ENCODE peak calls at places on chromosomes 7 and 10, in six cellular contexts. One of them, this sample, is unnamed.

GRCh38 chr7:30389793-30390192 is 88.8 kb downstream of the NOD1 start:
- DNase-seq in spleen: no peak
- DNase-seq in cardiac muscle cell: no peak
- DNase-seq in thyroid gland: no peak
- DNase-seq in endothelial cell: no peak
- DNase-seq in choroid plexus epithelial cell: no peak
- DNase-seq in this sample: no peak

GRCh38 chr10:31723074-31723750 is 205.4 kb downstream of the ARHGAP12 start:
- DNase-seq in spleen: no peak
- DNase-seq in cardiac muscle cell: peak
- DNase-seq in thyroid gland: no peak
- DNase-seq in endothelial cell: no peak
- DNase-seq in choroid plexus epithelial cell: peak
- DNase-seq in this sample: no peak

GRCh38 chr7:20595971-20596370 is 19.5 kb upstream of the ABCB5 start:
- DNase-seq in spleen: no peak
- DNase-seq in cardiac muscle cell: no peak
- DNase-seq in thyroid gland: no peak
- DNase-seq in endothelial cell: no peak
- DNase-seq in choroid plexus epithelial cell: no peak
- DNase-seq in this sample: no peak

GRCh38 chr7:96118449-96119001 is 203.4 kb downstream of the SLC25A13 start:
- DNase-seq in spleen: no peak
- DNase-seq in cardiac muscle cell: peak
- DNase-seq in thyroid gland: no peak
- DNase-seq in endothelial cell: no peak
- DNase-seq in choroid plexus epithelial cell: peak
- DNase-seq in this sample: no peak

GRCh38 chr7:46129831-46130230 is 208.8 kb upstream of the IGFBP3 start:
- DNase-seq in spleen: no peak
- DNase-seq in cardiac muscle cell: no peak
- DNase-seq in thyroid gland: no peak
- DNase-seq in endothelial cell: peak
- DNase-seq in choroid plexus epithelial cell: no peak
- DNase-seq in this sample: no peak

GRCh38 chr10:27372095-27372494 is 131.5 kb upstream of the ACBD5 start:
- DNase-seq in spleen: no peak
- DNase-seq in cardiac muscle cell: no peak
- DNase-seq in thyroid gland: no peak
- DNase-seq in endothelial cell: no peak
- DNase-seq in choroid plexus epithelial cell: no peak
- DNase-seq in this sample: no peak

GRCh38 chr7:74479066-74479781 is 25.5 kb downstream of the GTF2IRD1 start:
- DNase-seq in spleen: no peak
- DNase-seq in cardiac muscle cell: peak
- DNase-seq in thyroid gland: peak
- DNase-seq in endothelial cell: no peak
- DNase-seq in choroid plexus epithelial cell: peak
- DNase-seq in this sample: peak

GRCh38 chr10:12980080-12980656 is 21.3 kb downstream of the CCDC3 start:
- DNase-seq in spleen: no peak
- DNase-seq in cardiac muscle cell: no peak
- DNase-seq in thyroid gland: no peak
- DNase-seq in endothelial cell: no peak
- DNase-seq in choroid plexus epithelial cell: peak
- DNase-seq in this sample: no peak

GRCh38 chr7:29274156-29275017 is 79.8 kb downstream of the CHN2 start:
- DNase-seq in spleen: no peak
- DNase-seq in cardiac muscle cell: peak
- DNase-seq in thyroid gland: peak
- DNase-seq in endothelial cell: no peak
- DNase-seq in choroid plexus epithelial cell: peak
- DNase-seq in this sample: no peak

GRCh38 chr10:23147035-23147434 is 45.1 kb upstream of the PTF1A start:
- DNase-seq in spleen: no peak
- DNase-seq in cardiac muscle cell: no peak
- DNase-seq in thyroid gland: no peak
- DNase-seq in endothelial cell: no peak
- DNase-seq in choroid plexus epithelial cell: no peak
- DNase-seq in this sample: no peak

GRCh38 chr10:867807-868206 is 63.7 kb downstream of the LARP4B start:
- DNase-seq in spleen: no peak
- DNase-seq in cardiac muscle cell: no peak
- DNase-seq in thyroid gland: no peak
- DNase-seq in endothelial cell: no peak
- DNase-seq in choroid plexus epithelial cell: peak
- DNase-seq in this sample: no peak

GRCh38 chr10:74382643-74383042 is 231.6 kb downstream of the ADK start:
- DNase-seq in spleen: no peak
- DNase-seq in cardiac muscle cell: no peak
- DNase-seq in thyroid gland: no peak
- DNase-seq in endothelial cell: no peak
- DNase-seq in choroid plexus epithelial cell: no peak
- DNase-seq in this sample: no peak

GRCh38 chr7:102421706-102422105 is 11.7 kb upstream of the ORAI2 start:
- DNase-seq in spleen: no peak
- DNase-seq in cardiac muscle cell: no peak
- DNase-seq in thyroid gland: no peak
- DNase-seq in endothelial cell: no peak
- DNase-seq in choroid plexus epithelial cell: no peak
- DNase-seq in this sample: no peak

GRCh38 chr10:112221545-112221944 is 38.0 kb upstream of the GPAM start:
- DNase-seq in spleen: no peak
- DNase-seq in cardiac muscle cell: no peak
- DNase-seq in thyroid gland: no peak
- DNase-seq in endothelial cell: no peak
- DNase-seq in choroid plexus epithelial cell: peak
- DNase-seq in this sample: no peak

GRCh38 chr7:80593869-80594587 is 44.4 kb upstream of the CD36 start:
- DNase-seq in spleen: no peak
- DNase-seq in cardiac muscle cell: peak
- DNase-seq in thyroid gland: peak
- DNase-seq in endothelial cell: no peak
- DNase-seq in choroid plexus epithelial cell: peak
- DNase-seq in this sample: no peak

GRCh38 chr10:92880233-92880861 is 32.0 kb downstream of the EXOC6 start:
- DNase-seq in spleen: no peak
- DNase-seq in cardiac muscle cell: peak
- DNase-seq in thyroid gland: no peak
- DNase-seq in endothelial cell: peak
- DNase-seq in choroid plexus epithelial cell: peak
- DNase-seq in this sample: peak

GRCh38 chr7:5626456-5626855 is 155.0 kb downstream of the RNF216 start:
- DNase-seq in spleen: peak
- DNase-seq in cardiac muscle cell: no peak
- DNase-seq in thyroid gland: peak
- DNase-seq in endothelial cell: no peak
- DNase-seq in choroid plexus epithelial cell: no peak
- DNase-seq in this sample: no peak

GRCh38 chr10:73899401-73899780 is 11.5 kb upstream of the PLAU start:
- DNase-seq in spleen: no peak
- DNase-seq in cardiac muscle cell: peak
- DNase-seq in thyroid gland: no peak
- DNase-seq in endothelial cell: no peak
- DNase-seq in choroid plexus epithelial cell: peak
- DNase-seq in this sample: peak

GRCh38 chr10:80199828-80200227 is 5.5 kb downstream of the ANXA11 start:
- DNase-seq in spleen: no peak
- DNase-seq in cardiac muscle cell: peak
- DNase-seq in thyroid gland: peak
- DNase-seq in endothelial cell: peak
- DNase-seq in choroid plexus epithelial cell: peak
- DNase-seq in this sample: peak

GRCh38 chr10:119237722-119238436 is 30.5 kb downstream of the GRK5 start:
- DNase-seq in spleen: no peak
- DNase-seq in cardiac muscle cell: no peak
- DNase-seq in thyroid gland: no peak
- DNase-seq in endothelial cell: no peak
- DNase-seq in choroid plexus epithelial cell: no peak
- DNase-seq in this sample: no peak

GRCh38 chr7:17654940-17655339 is 285.4 kb downstream of the SNX13 start:
- DNase-seq in spleen: no peak
- DNase-seq in cardiac muscle cell: no peak
- DNase-seq in thyroid gland: no peak
- DNase-seq in endothelial cell: no peak
- DNase-seq in choroid plexus epithelial cell: no peak
- DNase-seq in this sample: no peak

GRCh38 chr10:119263966-119264621 is 56.7 kb downstream of the GRK5 start:
- DNase-seq in spleen: peak
- DNase-seq in cardiac muscle cell: peak
- DNase-seq in thyroid gland: no peak
- DNase-seq in endothelial cell: no peak
- DNase-seq in choroid plexus epithelial cell: no peak
- DNase-seq in this sample: no peak

GRCh38 chr10:8279598-8279997 is 225.1 kb downstream of the GATA3 start:
- DNase-seq in spleen: no peak
- DNase-seq in cardiac muscle cell: peak
- DNase-seq in thyroid gland: no peak
- DNase-seq in endothelial cell: no peak
- DNase-seq in choroid plexus epithelial cell: peak
- DNase-seq in this sample: peak

GRCh38 chr7:90923576-90923975 is 327.5 kb downstream of the CDK14 start:
- DNase-seq in spleen: no peak
- DNase-seq in cardiac muscle cell: no peak
- DNase-seq in thyroid gland: no peak
- DNase-seq in endothelial cell: no peak
- DNase-seq in choroid plexus epithelial cell: no peak
- DNase-seq in this sample: no peak

GRCh38 chr7:38178695-38179344 is 775 bp downstream of the STARD3NL start:
- DNase-seq in spleen: no peak
- DNase-seq in cardiac muscle cell: no peak
- DNase-seq in thyroid gland: no peak
- DNase-seq in endothelial cell: no peak
- DNase-seq in choroid plexus epithelial cell: peak
- DNase-seq in this sample: no peak

GRCh38 chr10:80443531-80443974 is 10.6 kb upstream of the TSPAN14 start:
- DNase-seq in spleen: no peak
- DNase-seq in cardiac muscle cell: peak
- DNase-seq in thyroid gland: no peak
- DNase-seq in endothelial cell: peak
- DNase-seq in choroid plexus epithelial cell: peak
- DNase-seq in this sample: peak

GRCh38 chr10:103197177-103197576 is 4.1 kb upstream of the NT5C2 start:
- DNase-seq in spleen: peak
- DNase-seq in cardiac muscle cell: peak
- DNase-seq in thyroid gland: peak
- DNase-seq in endothelial cell: no peak
- DNase-seq in choroid plexus epithelial cell: peak
- DNase-seq in this sample: peak

GRCh38 chr10:24350111-24350921 is 141.4 kb downstream of the KIAA1217 start:
- DNase-seq in spleen: no peak
- DNase-seq in cardiac muscle cell: peak
- DNase-seq in thyroid gland: no peak
- DNase-seq in endothelial cell: no peak
- DNase-seq in choroid plexus epithelial cell: peak
- DNase-seq in this sample: no peak

GRCh38 chr7:101216860-101217387 is 457 bp downstream of the PLOD3 start:
- DNase-seq in spleen: peak
- DNase-seq in cardiac muscle cell: no peak
- DNase-seq in thyroid gland: no peak
- DNase-seq in endothelial cell: peak
- DNase-seq in choroid plexus epithelial cell: no peak
- DNase-seq in this sample: no peak

GRCh38 chr10:93916257-93917063 is 22.7 kb downstream of the SLC35G1 start:
- DNase-seq in spleen: no peak
- DNase-seq in cardiac muscle cell: peak
- DNase-seq in thyroid gland: no peak
- DNase-seq in endothelial cell: no peak
- DNase-seq in choroid plexus epithelial cell: peak
- DNase-seq in this sample: no peak
- TF ChIP-seq CTCF in spleen: peak
- TF ChIP-seq CTCF in cardiac muscle cell: peak
- TF ChIP-seq CTCF in thyroid gland: peak
- TF ChIP-seq CTCF in endothelial cell: no peak
- TF ChIP-seq CTCF in choroid plexus epithelial cell: peak
- TF ChIP-seq CTCF in this sample: peak

DNA sequence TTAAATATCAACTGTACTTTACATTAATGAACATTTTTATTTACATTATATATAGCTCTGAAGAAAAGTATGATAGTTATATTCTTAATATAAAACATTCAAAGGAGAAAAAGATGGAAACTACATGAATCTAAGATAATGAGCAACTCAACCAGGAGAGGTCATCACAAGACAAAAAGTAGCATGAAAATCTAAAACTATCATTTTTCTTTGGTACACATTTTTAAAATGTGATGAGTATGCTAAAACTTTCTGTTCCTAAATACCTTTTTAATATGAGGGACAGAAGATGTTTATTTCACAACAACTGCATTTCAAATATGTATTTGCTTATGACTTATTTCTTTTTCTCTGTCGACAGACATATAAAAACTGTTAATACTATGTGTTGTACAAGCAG is 2.4 kb downstream of the CNTNAP2 start:
- DNase-seq in spleen: no peak
- DNase-seq in cardiac muscle cell: no peak
- DNase-seq in thyroid gland: no peak
- DNase-seq in endothelial cell: no peak
- DNase-seq in choroid plexus epithelial cell: peak
- DNase-seq in this sample: no peak
- TF ChIP-seq CTCF in spleen: no peak
- TF ChIP-seq CTCF in cardiac muscle cell: no peak
- TF ChIP-seq CTCF in thyroid gland: no peak
- TF ChIP-seq CTCF in endothelial cell: no peak
- TF ChIP-seq CTCF in choroid plexus epithelial cell: peak
- TF ChIP-seq CTCF in this sample: no peak

GRCh38 chr7:11701829-11702560 is 130.0 kb downstream of the THSD7A start:
- DNase-seq in spleen: no peak
- DNase-seq in cardiac muscle cell: no peak
- DNase-seq in thyroid gland: peak
- DNase-seq in endothelial cell: no peak
- DNase-seq in choroid plexus epithelial cell: peak
- DNase-seq in this sample: no peak
- TF ChIP-seq CTCF in spleen: no peak
- TF ChIP-seq CTCF in cardiac muscle cell: no peak
- TF ChIP-seq CTCF in thyroid gland: no peak
- TF ChIP-seq CTCF in endothelial cell: no peak
- TF ChIP-seq CTCF in choroid plexus epithelial cell: peak
- TF ChIP-seq CTCF in this sample: no peak

DNA sequence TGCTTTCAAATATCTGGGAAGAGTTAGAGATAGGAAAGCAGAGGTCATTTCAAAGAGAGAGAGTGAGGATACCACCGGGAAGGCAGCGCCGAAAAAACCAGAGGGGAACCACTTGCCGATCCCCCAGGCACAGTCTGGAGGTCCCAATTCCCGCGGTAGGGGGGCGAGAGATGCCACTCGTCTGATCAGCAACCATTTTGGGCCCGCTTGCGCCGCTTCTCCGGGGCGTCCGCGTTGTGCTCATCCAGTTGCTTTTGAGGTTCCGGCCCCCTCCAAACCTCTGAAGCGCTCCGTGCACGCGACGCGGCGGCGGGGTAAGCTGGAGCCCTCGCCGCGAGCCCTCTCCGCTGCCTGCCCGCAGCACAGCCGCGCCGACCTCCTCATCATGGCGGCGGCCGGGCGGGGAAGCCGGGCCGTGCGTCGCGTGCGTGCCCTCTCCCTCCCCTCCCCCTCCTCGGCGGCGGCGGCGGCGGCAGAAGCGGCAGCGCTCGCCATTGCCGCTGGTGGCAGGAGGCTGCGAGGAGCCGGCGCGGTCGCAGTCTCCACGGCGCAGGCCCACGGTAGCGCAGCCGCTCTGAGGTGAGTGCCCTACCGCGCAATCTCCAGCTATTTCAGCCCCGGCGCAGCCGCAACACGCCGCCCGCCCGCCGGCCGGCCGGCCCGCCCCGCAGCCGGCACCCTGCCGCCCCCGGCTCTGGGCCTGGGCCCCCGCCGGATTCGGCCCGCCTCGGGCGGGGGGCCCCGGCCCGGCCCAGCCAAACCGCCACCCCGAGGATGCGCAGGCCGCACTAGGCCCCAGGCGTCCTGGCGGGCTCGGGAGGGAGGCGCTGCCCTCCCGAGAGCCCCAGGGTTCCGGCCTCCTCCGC is at the start of gene NRF1:
- DNase-seq in spleen: peak
- DNase-seq in cardiac muscle cell: peak
- DNase-seq in thyroid gland: peak
- DNase-seq in endothelial cell: peak
- DNase-seq in choroid plexus epithelial cell: peak
- DNase-seq in this sample: peak
- TF ChIP-seq CTCF in spleen: peak
- TF ChIP-seq CTCF in cardiac muscle cell: peak
- TF ChIP-seq CTCF in thyroid gland: peak
- TF ChIP-seq CTCF in endothelial cell: no peak
- TF ChIP-seq CTCF in choroid plexus epithelial cell: no peak
- TF ChIP-seq CTCF in this sample: no peak